ENCODE peak calls at places on chromosomes 11 and 22, in four cellular contexts. One of them, this sample, is unnamed. For H3K36me3, the result is how much of the 10 kb centered on the place peaks cover.

GRCh38 chr22:37498289-37498909 is 12.2 kb upstream of the MFNG start:
- DNase-seq in neural progenitor cell: peak
- DNase-seq in IMR-90: no peak
- DNase-seq in MM.1S: peak
- DNase-seq in this sample: peak

GRCh38 chr11:121067453-121067852 is 33.6 kb upstream of the TECTA start:
- DNase-seq in neural progenitor cell: no peak
- DNase-seq in MM.1S: no peak
- DNase-seq in IMR-90: peak
- DNase-seq in this sample: no peak

GRCh38 chr22:35894937-35895708 is 133.5 kb downstream of the RBFOX2 start:
- DNase-seq in neural progenitor cell: peak
- DNase-seq in IMR-90: peak
- DNase-seq in MM.1S: no peak
- DNase-seq in this sample: peak

GRCh38 chr11:69854719-69855118 is 35.5 kb upstream of the FGF3 start:
- DNase-seq in MM.1S: no peak
- DNase-seq in neural progenitor cell: no peak
- DNase-seq in IMR-90: peak
- DNase-seq in this sample: no peak

GRCh38 chr22:20092477-20092854 is 12.4 kb downstream of the DGCR8 start:
- DNase-seq in neural progenitor cell: no peak
- DNase-seq in MM.1S: no peak
- DNase-seq in IMR-90: no peak
- DNase-seq in this sample: no peak

GRCh38 chr22:45968751-45969413 is 8.1 kb downstream of the WNT7B start:
- DNase-seq in IMR-90: peak
- DNase-seq in neural progenitor cell: no peak
- DNase-seq in MM.1S: no peak
- DNase-seq in this sample: no peak

GRCh38 chr11:32829680-32830412 is at the start of gene PRRG4:
- DNase-seq in IMR-90: peak
- DNase-seq in MM.1S: peak
- DNase-seq in neural progenitor cell: peak
- DNase-seq in this sample: peak

GRCh38 chr11:77636738-77637344 is 753 bp downstream of the CLNS1A start:
- DNase-seq in MM.1S: no peak
- DNase-seq in neural progenitor cell: peak
- DNase-seq in IMR-90: no peak
- DNase-seq in this sample: no peak

GRCh38 chr11:35131760-35132159 is 7.2 kb upstream of the CD44 start:
- DNase-seq in IMR-90: no peak
- DNase-seq in neural progenitor cell: no peak
- DNase-seq in MM.1S: no peak
- DNase-seq in this sample: no peak

GRCh38 chr22:50500452-50500851 is 7.0 kb downstream of the LMF2 start:
- DNase-seq in IMR-90: no peak
- DNase-seq in MM.1S: no peak
- DNase-seq in neural progenitor cell: no peak
- DNase-seq in this sample: no peak

GRCh38 chr11:74681686-74682651 is 49.3 kb downstream of the CHRDL2 start:
- DNase-seq in MM.1S: no peak
- DNase-seq in IMR-90: peak
- DNase-seq in neural progenitor cell: no peak
- DNase-seq in this sample: no peak

GRCh38 chr22:45995405-45996101 is 18.6 kb upstream of the WNT7B start:
- DNase-seq in IMR-90: no peak
- DNase-seq in neural progenitor cell: no peak
- DNase-seq in MM.1S: no peak
- DNase-seq in this sample: no peak

GRCh38 chr22:47124451-47124881 is 362.0 kb downstream of the TBC1D22A start:
- DNase-seq in IMR-90: no peak
- DNase-seq in MM.1S: no peak
- DNase-seq in neural progenitor cell: no peak
- DNase-seq in this sample: no peak

GRCh38 chr11:127006311-127006710 is 5.7 kb upstream of the KIRREL3 start:
- DNase-seq in IMR-90: peak
- DNase-seq in MM.1S: no peak
- DNase-seq in neural progenitor cell: no peak
- DNase-seq in this sample: no peak

GRCh38 chr22:21951931-21952465 is 650 bp downstream of the PPM1F start:
- DNase-seq in MM.1S: peak
- DNase-seq in IMR-90: peak
- DNase-seq in neural progenitor cell: peak
- DNase-seq in this sample: peak

GRCh38 chr11:58471892-58472291 is 29.9 kb upstream of the OR5B12 start:
- DNase-seq in MM.1S: no peak
- DNase-seq in neural progenitor cell: no peak
- DNase-seq in IMR-90: no peak
- DNase-seq in this sample: no peak

GRCh38 chr22:44210721-44211120 is 30.0 kb downstream of the PARVG start:
- DNase-seq in neural progenitor cell: no peak
- DNase-seq in MM.1S: no peak
- DNase-seq in IMR-90: peak
- DNase-seq in this sample: no peak

GRCh38 chr11:127943763-127944162 is 643.6 kb downstream of the ETS1 start:
- DNase-seq in MM.1S: no peak
- DNase-seq in IMR-90: no peak
- DNase-seq in neural progenitor cell: no peak
- DNase-seq in this sample: no peak

GRCh38 chr11:29984544-29984943 is 32.3 kb downstream of the KCNA4 start:
- DNase-seq in MM.1S: no peak
- DNase-seq in neural progenitor cell: no peak
- DNase-seq in IMR-90: no peak
- DNase-seq in this sample: no peak

GRCh38 chr11:112837162-112837826 is 123.9 kb upstream of the NCAM1 start:
- DNase-seq in neural progenitor cell: no peak
- DNase-seq in IMR-90: no peak
- DNase-seq in MM.1S: no peak
- DNase-seq in this sample: no peak

GRCh38 chr11:102846292-102846691 is 2.9 kb upstream of the MMP3 start:
- DNase-seq in neural progenitor cell: no peak
- DNase-seq in MM.1S: no peak
- DNase-seq in IMR-90: peak
- DNase-seq in this sample: no peak

GRCh38 chr11:130213979-130214281 is 54.3 kb downstream of the ST14 start:
- DNase-seq in IMR-90: no peak
- DNase-seq in MM.1S: no peak
- DNase-seq in neural progenitor cell: no peak
- DNase-seq in this sample: no peak

GRCh38 chr22:50221410-50222300 is 20.8 kb downstream of the SELENOO start:
- DNase-seq in MM.1S: no peak
- DNase-seq in neural progenitor cell: no peak
- DNase-seq in IMR-90: no peak
- DNase-seq in this sample: no peak

GRCh38 chr22:19962246-19962908 is 20.8 kb upstream of the TXNRD2 start:
- DNase-seq in IMR-90: peak
- DNase-seq in neural progenitor cell: peak
- DNase-seq in MM.1S: peak
- DNase-seq in this sample: peak

GRCh38 chr11:94574193-94574961 is 7.2 kb downstream of the PIWIL4 start:
- DNase-seq in neural progenitor cell: no peak
- DNase-seq in MM.1S: no peak
- DNase-seq in IMR-90: peak
- DNase-seq in this sample: no peak

GRCh38 chr11:78050964-78051831 is 12.5 kb upstream of the THRSP start:
- DNase-seq in MM.1S: no peak
- DNase-seq in IMR-90: peak
- DNase-seq in neural progenitor cell: no peak
- DNase-seq in this sample: no peak

GRCh38 chr11:20158597-20159257 is 1.5 kb downstream of the DBX1 start:
- DNase-seq in IMR-90: peak
- DNase-seq in neural progenitor cell: peak
- DNase-seq in MM.1S: no peak
- DNase-seq in this sample: no peak

GRCh38 chr11:40302669-40303068 is 1156.8 kb downstream of the LRRC4C start:
- DNase-seq in MM.1S: no peak
- DNase-seq in neural progenitor cell: no peak
- DNase-seq in IMR-90: peak
- DNase-seq in this sample: no peak

GRCh38 chr11:3130269-3131071 is 34.6 kb downstream of the OSBPL5 start:
- DNase-seq in neural progenitor cell: no peak
- DNase-seq in IMR-90: no peak
- DNase-seq in MM.1S: no peak
- DNase-seq in this sample: no peak

DNA sequence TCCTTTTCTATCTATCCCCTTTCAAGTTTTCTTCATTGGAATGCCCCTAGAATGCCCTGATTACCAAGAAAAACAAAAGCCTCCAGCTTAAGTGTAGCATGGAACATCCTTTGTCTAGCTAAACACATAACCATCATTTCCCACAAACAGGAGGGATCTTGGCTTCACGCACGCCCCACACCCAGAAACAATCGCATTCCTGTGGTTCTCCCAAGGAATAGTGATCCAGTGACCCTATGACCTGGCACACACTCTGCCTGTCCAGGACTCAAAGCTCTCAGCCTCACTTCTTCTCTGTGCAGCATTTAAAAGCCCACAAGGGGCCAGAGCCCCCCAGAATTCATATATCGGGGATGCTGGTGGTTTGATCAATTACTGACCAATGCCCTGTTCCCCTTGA is 9.4 kb upstream of the POU2AF1 start:
- DNase-seq in IMR-90: no peak
- DNase-seq in neural progenitor cell: peak
- DNase-seq in MM.1S: no peak
- DNase-seq in this sample: no peak
- H3K9ac ChIP-seq in IMR-90: no peak
- H3K9ac ChIP-seq in neural progenitor cell: no peak
- H3K9ac ChIP-seq in MM.1S: no peak
- H3K9ac ChIP-seq in this sample: no peak

DNA sequence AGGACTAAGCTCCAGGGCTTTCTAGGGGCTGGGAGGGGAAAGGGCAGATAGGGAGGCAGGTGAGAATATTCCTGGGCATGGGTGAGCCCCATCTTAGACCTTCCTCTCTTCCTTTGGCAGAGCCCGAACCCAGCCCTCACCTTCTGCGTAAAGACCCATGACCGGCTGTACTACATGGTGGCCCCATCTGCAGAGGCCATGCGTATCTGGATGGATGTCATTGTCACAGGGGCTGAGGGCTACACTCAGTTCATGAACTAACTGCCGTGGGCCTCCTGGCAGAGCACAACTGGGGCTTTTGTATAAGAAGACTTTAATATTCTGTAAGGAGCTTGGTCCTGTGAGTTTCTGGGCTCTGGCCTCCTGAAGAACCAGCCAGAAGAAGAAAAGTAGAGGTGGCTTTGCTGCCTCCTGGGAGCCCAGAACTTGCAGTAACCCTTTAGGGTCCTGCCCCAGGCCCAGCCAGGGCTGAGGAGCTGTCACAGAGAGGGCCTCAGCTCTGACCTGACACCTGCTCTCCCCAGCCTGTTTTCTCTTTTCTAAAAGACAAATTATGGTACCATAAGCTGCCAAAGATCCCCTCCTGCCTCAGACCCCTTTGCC is 22.8 kb downstream of the TREH start:
- DNase-seq in neural progenitor cell: no peak
- DNase-seq in IMR-90: no peak
- DNase-seq in MM.1S: no peak
- DNase-seq in this sample: no peak
- H3K36me3 ChIP-seq in neural progenitor cell: under half
- H3K36me3 ChIP-seq in IMR-90: half or more
- H3K36me3 ChIP-seq in MM.1S: under half
- H3K36me3 ChIP-seq in this sample: under half

GRCh38 chr11:6321961-6322362 is 1.7 kb upstream of the CAVIN3 start:
- DNase-seq in neural progenitor cell: peak
- DNase-seq in IMR-90: peak
- DNase-seq in MM.1S: no peak
- DNase-seq in this sample: no peak
- H3K9ac ChIP-seq in neural progenitor cell: no peak
- H3K9ac ChIP-seq in IMR-90: peak
- H3K9ac ChIP-seq in MM.1S: no peak
- H3K9ac ChIP-seq in this sample: no peak

GRCh38 chr11:63908631-63909491 is 8.1 kb downstream of the RCOR2 start:
- DNase-seq in neural progenitor cell: no peak
- DNase-seq in MM.1S: no peak
- DNase-seq in IMR-90: no peak
- DNase-seq in this sample: no peak
- H3K36me3 ChIP-seq in neural progenitor cell: under half
- H3K36me3 ChIP-seq in MM.1S: under half
- H3K36me3 ChIP-seq in IMR-90: under half
- H3K36me3 ChIP-seq in this sample: under half

GRCh38 chr11:96144553-96144952 is 198.4 kb downstream of the MAML2 start:
- DNase-seq in IMR-90: no peak
- DNase-seq in neural progenitor cell: no peak
- DNase-seq in MM.1S: no peak
- DNase-seq in this sample: no peak
- H3K9ac ChIP-seq in IMR-90: no peak
- H3K9ac ChIP-seq in neural progenitor cell: no peak
- H3K9ac ChIP-seq in MM.1S: no peak
- H3K9ac ChIP-seq in this sample: no peak